ENCODE peak calls at places on chromosomes 12 and 14, in seven cellular contexts. W, P, I, U, S, R and E are unnamed samples.

GRCh38 chr12:68823711-68824110 is 15.7 kb downstream of the MDM2 start:
- DNase-seq in W (no peak), P (no peak), I (no peak), U (no peak), S (no peak), R (no peak), E (no peak)

GRCh38 chr12:132364348-132364902 is 35.0 kb upstream of the GALNT9 start:
- DNase-seq in W (no peak), P (no peak), I (no peak), U (no peak), S (no peak), R (no peak), E (no peak)

GRCh38 chr12:42666671-42667243 is 77.2 kb upstream of the PRICKLE1 start:
- DNase-seq in W (no peak), P (peak; percentile 63), I (no peak), U (no peak), S (peak; percentile 84), R (no peak), E (peak; percentile 52)

GRCh38 chr14:71492346-71492745 is 439.9 kb upstream of the RGS6 start:
- DNase-seq in W (no peak), P (no peak), I (no peak), U (no peak), S (no peak), R (no peak), E (no peak)

GRCh38 chr14:24310666-24311604 is at the start of gene LTB4R:
- DNase-seq in W (peak; percentile 54), P (peak; percentile 70), I (no peak), U (peak; percentile 93), S (no peak), R (peak; percentile 88), E (no peak)

GRCh38 chr12:3158851-3159465 is 81.8 kb downstream of the TSPAN9 start:
- DNase-seq in W (peak; percentile 57), P (no peak), I (no peak), U (peak; percentile 73), S (no peak), R (peak; percentile 51), E (no peak)

GRCh38 chr14:94738786-94739185 is 31.1 kb downstream of the GSC start:
- DNase-seq in W (peak; percentile 17), P (no peak), I (no peak), U (peak; percentile 73), S (no peak), R (no peak), E (no peak)

GRCh38 chr12:125386652-125387051 is 321.4 kb downstream of the AACS start:
- DNase-seq in W (no peak), P (no peak), I (no peak), U (no peak), S (no peak), R (no peak), E (no peak)

GRCh38 chr12:100955139-100955538 is 160.6 kb downstream of the ANO4 start:
- DNase-seq in W (peak; percentile 50), P (peak; percentile 9), I (no peak), U (peak; percentile 43), S (no peak), R (peak; percentile 45), E (peak; percentile 5)

GRCh38 chr12:49784756-49785409 is 43.3 kb downstream of the NCKAP5L start:
- DNase-seq in W (no peak), P (no peak), I (no peak), U (peak; percentile 70), S (no peak), R (peak; percentile 46), E (no peak)

GRCh38 chr12:92796650-92797049 is 93.9 kb downstream of the PLEKHG7 start:
- DNase-seq in W (no peak), P (peak; percentile 8), I (no peak), U (peak; percentile 32), S (no peak), R (no peak), E (no peak)

GRCh38 chr12:17035372-17035771 is 429.4 kb upstream of the LMO3 start:
- DNase-seq in W (no peak), P (no peak), I (no peak), U (no peak), S (no peak), R (no peak), E (no peak)

GRCh38 chr14:90518941-90519256 is 122.1 kb downstream of the CALM1 start:
- DNase-seq in W (peak; percentile 49), P (no peak), I (peak; percentile 49), U (peak; percentile 36), S (peak; percentile 47), R (peak; percentile 44), E (no peak)

GRCh38 chr14:100406505-100407131 is 83.5 kb downstream of the SLC25A47 start:
- DNase-seq in W (no peak), P (peak; percentile 65), I (peak; percentile 94), U (peak; percentile 27), S (no peak), R (no peak), E (no peak)

GRCh38 chr12:3697311-3697870 is 55.5 kb downstream of the CRACR2A start:
- DNase-seq in W (no peak), P (no peak), I (no peak), U (peak; percentile 21), S (no peak), R (no peak), E (no peak)

GRCh38 chr12:126385785-126386184 is 1320.5 kb downstream of the AACS start:
- DNase-seq in W (no peak), P (no peak), I (no peak), U (peak; percentile 3), S (no peak), R (no peak), E (no peak)

GRCh38 chr12:752673-753400 is 458 bp downstream of the WNK1 start:
- DNase-seq in W (peak; percentile 32), P (peak; percentile 53), I (peak; percentile 39), U (peak; percentile 79), S (peak; percentile 89), R (peak; percentile 58), E (no peak)

GRCh38 chr14:100293497-100294212 is 12.6 kb downstream of the SLC25A29 start:
- DNase-seq in W (no peak), P (no peak), I (no peak), U (no peak), S (no peak), R (no peak), E (no peak)

GRCh38 chr14:22885975-22886374 is 3.0 kb downstream of the REM2 start:
- DNase-seq in W (no peak), P (no peak), I (no peak), U (no peak), S (no peak), R (no peak), E (no peak)

GRCh38 chr14:24366664-24367505 is 1.1 kb upstream of the NFATC4 start:
- DNase-seq in W (peak; percentile 96), P (peak; percentile 75), I (peak; percentile 7), U (peak; percentile 98), S (peak; percentile 97), R (peak; percentile 87), E (no peak)

GRCh38 chr12:54214553-54215374 is 26.0 kb upstream of the SMUG1 start:
- DNase-seq in W (peak; percentile 96), P (peak; percentile 72), I (peak; percentile 93), U (peak; percentile 97), S (peak; percentile 97), R (peak; percentile 92), E (no peak)

GRCh38 chr12:71477046-71477445 is 37.4 kb downstream of the LGR5 start:
- DNase-seq in W (no peak), P (no peak), I (no peak), U (peak; percentile 21), S (no peak), R (no peak), E (no peak)

GRCh38 chr12:130764475-130765185 is 48.5 kb upstream of the RIMBP2 start:
- DNase-seq in W (peak; percentile 38), P (peak; percentile 14), I (no peak), U (peak; percentile 63), S (no peak), R (peak; percentile 15), E (no peak)

GRCh38 chr12:108394196-108394595 is 55.1 kb upstream of the CMKLR1 start:
- DNase-seq in W (no peak), P (no peak), I (no peak), U (peak; percentile 43), S (no peak), R (no peak), E (no peak)

GRCh38 chr12:66087365-66087943 is 43.1 kb downstream of the LLPH start:
- DNase-seq in W (peak; percentile 88), P (peak; percentile 54), I (peak; percentile 57), U (peak; percentile 78), S (peak; percentile 62), R (peak; percentile 67), E (no peak)

GRCh38 chr12:105222326-105222655 is 13.7 kb downstream of the APPL2 start:
- DNase-seq in W (no peak), P (no peak), I (no peak), U (no peak), S (no peak), R (no peak), E (no peak)
- H3K36me3 ChIP-seq in W (peaks cover 3% of the 10 kb centered on the region), P (peaks cover 3% of the 10 kb centered on the region), I (peaks cover 57% of the 10 kb centered on the region), U (peaks cover 52% of the 10 kb centered on the region), S (peaks cover 3% of the 10 kb centered on the region), R (peaks cover 2% of the 10 kb centered on the region), E (peaks cover 12% of the 10 kb centered on the region)

DNA sequence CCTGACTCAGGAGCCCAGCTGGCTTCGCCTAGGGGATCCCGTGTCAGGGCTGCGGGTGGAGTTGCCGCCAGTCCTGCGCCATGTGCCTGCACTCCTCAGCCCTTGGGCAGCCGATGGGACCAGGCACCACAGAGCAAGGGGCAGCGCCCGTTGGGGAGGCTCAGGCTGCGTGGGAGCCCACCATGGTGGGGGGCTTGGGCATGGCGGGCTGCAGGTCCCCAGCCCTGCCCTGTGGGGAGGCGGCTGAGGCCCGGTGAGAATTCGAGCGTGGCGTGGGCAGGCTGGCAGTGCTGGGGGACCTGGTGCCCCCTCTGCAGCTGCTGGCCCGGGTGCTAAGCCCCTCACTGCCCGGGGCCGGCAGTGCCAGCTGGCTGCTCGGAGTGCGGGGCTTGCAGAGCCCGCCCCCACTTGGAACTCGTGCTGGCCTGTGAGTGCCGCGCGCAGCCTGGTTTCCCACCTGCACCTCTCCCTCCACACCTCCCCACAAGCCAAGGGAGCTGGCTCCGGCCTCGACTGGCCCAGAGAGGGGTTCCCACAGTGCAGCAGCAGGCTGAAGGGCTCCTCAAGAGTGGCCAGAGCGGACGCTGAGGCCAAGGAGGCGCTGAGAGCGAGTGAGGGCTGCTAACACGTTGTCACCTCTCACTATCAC is 135.1 kb upstream of the SEL1L start:
- DNase-seq in W (no peak), P (no peak), I (no peak), U (no peak), S (no peak), R (no peak), E (no peak)
- H3K4me1 ChIP-seq in W (no peaks in the 10 kb centered on the region), P (no peaks in the 10 kb centered on the region), I (no peaks in the 10 kb centered on the region), U (no peaks in the 10 kb centered on the region), S (no peaks in the 10 kb centered on the region), R (no peaks in the 10 kb centered on the region), E (no peaks in the 10 kb centered on the region)

GRCh38 chr12:114671664-114672476 is 12.1 kb downstream of the TBX3 start:
- DNase-seq in W (no peak), P (peak; percentile 56), I (no peak), U (peak; percentile 78), S (peak; percentile 75), R (no peak), E (no peak)
- TF ChIP-seq EZH2 in W (no peak), P (no peak), I (no peak), U (no peak), S (peak; percentile 97), R (peak; percentile 55), E (no peak)

DNA sequence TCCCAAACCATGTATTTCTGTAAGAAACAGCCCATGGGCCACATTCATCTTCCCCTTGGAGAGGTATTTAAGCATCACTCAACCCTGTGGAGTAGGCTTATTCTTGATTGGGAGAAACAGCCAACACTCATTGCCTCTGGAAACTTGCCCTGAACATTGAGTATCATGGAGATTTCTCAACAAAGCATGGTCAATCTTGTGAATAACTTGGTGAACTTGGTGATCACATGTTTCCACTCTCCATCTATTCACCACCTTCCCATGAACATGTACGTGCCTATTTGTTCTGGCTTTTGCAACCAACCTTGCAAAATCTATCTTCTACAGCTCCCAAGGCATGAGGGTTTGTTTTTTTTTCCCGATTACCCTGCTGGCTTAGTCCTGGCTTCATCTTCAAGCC is 163.2 kb downstream of the PAH start:
- DNase-seq in W (no peak), P (no peak), I (no peak), U (peak; percentile 20), S (no peak), R (no peak), E (no peak)
- H3K36me3 ChIP-seq in W (no peaks in the 10 kb centered on the region), P (no peaks in the 10 kb centered on the region), I (no peaks in the 10 kb centered on the region), U (no peaks in the 10 kb centered on the region), S (no peaks in the 10 kb centered on the region), R (no peaks in the 10 kb centered on the region), E (no peaks in the 10 kb centered on the region)